ENCODE peak calls at places on chromosomes 6 and 20, in nine cellular contexts. A is NCI-H1092 treated with DMSO at 0.1 percent for 48 hours; O is progenitor cell of endocrine pancreas; Z is stimulated activated CD8-positive, alpha-beta memory T cell treated with anti-CD3 and anti-CD28 coated beads, Interleukin-15, amount 100 ng/mL, for 4 hours; D is stimulated activated CD4-positive, alpha-beta T cell treated with anti-CD3 and anti-CD28 coated beads, Interleukin-4, amount 100 ng/mL, for 4 hours; X is activated T-cell treated with anti-CD3 and anti-CD28 coated beads, Interleukin-2, amount 50 U/mL, for 4 hours; I is astrocyte; F is GM23338; V is small intestine. P is an unnamed sample.
A peak's percentile ranks its signal among the peaks of the same experiment; 100 is the strongest.

GRCh38 chr20:16518068-16518783 is 55.0 kb downstream of the KIF16B start:
- DNase-seq in I (peak; percentile 10), F (peak; percentile 88), O (no peak), A (peak; percentile 17), X (no peak), V (peak; percentile 75), D (no peak), Z (no peak), P (peak; percentile 56)

GRCh38 chr20:38804682-38805501 is 605 bp upstream of the PPP1R16B start:
- DNase-seq in A (no peak), I (no peak), X (peak; percentile 60), Z (peak; percentile 56), V (peak; percentile 68), D (peak; percentile 31), O (no peak), F (peak; percentile 91), P (peak; percentile 74)

GRCh38 chr6:57162516-57162915 is 9.6 kb upstream of the BAG2 start:
- DNase-seq in X (no peak), A (no peak), D (no peak), O (no peak), F (no peak), I (no peak), Z (no peak), V (no peak), P (no peak)

GRCh38 chr6:40722553-40723258 is 135.5 kb upstream of the LRFN2 start:
- DNase-seq in V (peak; percentile 55), X (no peak), Z (no peak), O (no peak), D (no peak), F (no peak), I (no peak), A (no peak), P (no peak)

GRCh38 chr6:25596928-25597818 is 54.8 kb upstream of the SCGN start:
- DNase-seq in I (no peak), X (no peak), Z (no peak), A (no peak), O (no peak), D (no peak), V (no peak), F (no peak), P (no peak)

GRCh38 chr6:30748851-30749540 is 4.6 kb upstream of the IER3 start:
- DNase-seq in A (no peak), X (no peak), O (no peak), Z (no peak), F (no peak), I (no peak), V (peak; percentile 53), D (no peak), P (no peak)

GRCh38 chr20:43032459-43032858 is 157.2 kb downstream of the PTPRT start:
- DNase-seq in Z (no peak), F (no peak), X (no peak), A (no peak), V (no peak), O (no peak), I (no peak), D (no peak), P (no peak)

GRCh38 chr20:17498181-17498580 is 33.0 kb downstream of the BFSP1 start:
- DNase-seq in A (peak; percentile 37), I (no peak), F (no peak), V (no peak), X (no peak), Z (no peak), D (no peak), O (no peak), P (no peak)

GRCh38 chr6:28982476-28983266 is 22.4 kb downstream of the ZNF311 start:
- DNase-seq in D (no peak), F (peak; percentile 64), V (peak; percentile 30), Z (no peak), X (no peak), O (no peak), A (no peak), I (peak; percentile 53), P (no peak)

GRCh38 chr6:106084973-106085686 is 1.0 kb upstream of the PRDM1 start:
- DNase-seq in D (no peak), V (no peak), I (no peak), A (no peak), F (peak; percentile 39), Z (no peak), O (no peak), X (no peak), P (no peak)

GRCh38 chr6:28809947-28810654 is 113.7 kb downstream of the TRIM27 start:
- DNase-seq in X (no peak), O (no peak), V (no peak), A (no peak), F (peak; percentile 75), I (no peak), D (no peak), Z (no peak), P (no peak)

GRCh38 chr20:38973546-38974120 is 11.5 kb downstream of the DHX35 start:
- DNase-seq in X (no peak), V (no peak), A (no peak), O (no peak), D (no peak), I (peak; percentile 57), Z (no peak), F (no peak), P (no peak)

GRCh38 chr6:143061597-143062385 is 1.1 kb downstream of the AIG1 start:
- DNase-seq in X (no peak), I (peak; percentile 16), D (no peak), Z (no peak), V (peak; percentile 73), F (no peak), O (no peak), A (no peak), P (no peak)

GRCh38 chr6:36930483-36930882 is 24.1 kb upstream of the PI16 start:
- DNase-seq in V (no peak), X (no peak), I (no peak), A (no peak), D (no peak), O (no peak), F (no peak), Z (no peak), P (no peak)

GRCh38 chr6:44275749-44276648 is 5.7 kb downstream of the TMEM151B start:
- DNase-seq in Z (no peak), O (no peak), V (no peak), I (no peak), A (peak; percentile 24), X (no peak), D (peak; percentile 43), F (peak; percentile 72), P (no peak)

GRCh38 chr6:155782320-155782730 is 326.7 kb upstream of the NOX3 start:
- DNase-seq in F (no peak), I (peak; percentile 99), D (no peak), V (peak; percentile 81), Z (no peak), A (no peak), O (no peak), X (no peak), P (no peak)

GRCh38 chr20:23873370-23874015 is 6.1 kb downstream of the CST5 start:
- DNase-seq in D (no peak), A (no peak), Z (no peak), V (no peak), F (no peak), X (no peak), O (no peak), I (no peak), P (no peak)

GRCh38 chr6:108121612-108122011 is 44.2 kb upstream of the NR2E1 start:
- DNase-seq in O (no peak), D (no peak), X (no peak), Z (no peak), A (no peak), V (no peak), F (no peak), I (no peak), P (no peak)

GRCh38 chr20:8946036-8946926 is 122.6 kb upstream of the PLCB4 start:
- DNase-seq in I (no peak), V (no peak), D (no peak), Z (no peak), F (no peak), O (no peak), X (no peak), A (no peak), P (no peak)

GRCh38 chr6:13474360-13474759 is 13.0 kb downstream of the GFOD1 start:
- DNase-seq in D (no peak), F (no peak), O (no peak), A (no peak), X (no peak), V (no peak), I (no peak), Z (no peak), P (no peak)

P was measured in GM13976.